ENCODE peak calls at places on chromosome 4, in six cellular contexts. O, W, M, G, D and Q are unnamed samples.

GRCh38 chr4:114890773-114891172 is 222.6 kb downstream of the NDST4 start:
- DNase-seq in G (no peak), M (no peak), O (no peak), W (no peak), D (no peak), Q (no peak)

GRCh38 chr4:13700196-13701140 is 72.9 kb upstream of the BOD1L1 start:
- DNase-seq in M (no peak), W (no peak), G (no peak), D (no peak), O (peak), Q (no peak)

GRCh38 chr4:108620933-108621905 is 843 bp downstream of the RPL34 start:
- DNase-seq in O (peak), D (no peak), W (no peak), G (peak), M (no peak), Q (no peak)

GRCh38 chr4:71713611-71714203 is 70.2 kb downstream of the GC start:
- DNase-seq in D (peak), G (peak), O (peak), W (no peak), M (no peak), Q (no peak)

GRCh38 chr4:2044119-2044485 is 15.0 kb upstream of the NAT8L start:
- DNase-seq in D (no peak), G (no peak), W (no peak), O (no peak), M (no peak), Q (no peak)

GRCh38 chr4:20015825-20016224 is 235.9 kb upstream of the SLIT2 start:
- DNase-seq in W (no peak), D (no peak), G (no peak), O (no peak), M (no peak), Q (no peak)

GRCh38 chr4:159545556-159545955 is 442.7 kb downstream of the RAPGEF2 start:
- DNase-seq in M (no peak), G (no peak), D (no peak), O (no peak), W (no peak), Q (no peak)

GRCh38 chr4:55074386-55074785 is 51.0 kb downstream of the KDR start:
- DNase-seq in D (no peak), W (no peak), G (no peak), O (no peak), M (no peak), Q (no peak)

GRCh38 chr4:84652478-84652877 is 69.6 kb downstream of the CDS1 start:
- DNase-seq in G (no peak), M (no peak), O (no peak), W (no peak), D (no peak), Q (no peak)

DNA sequence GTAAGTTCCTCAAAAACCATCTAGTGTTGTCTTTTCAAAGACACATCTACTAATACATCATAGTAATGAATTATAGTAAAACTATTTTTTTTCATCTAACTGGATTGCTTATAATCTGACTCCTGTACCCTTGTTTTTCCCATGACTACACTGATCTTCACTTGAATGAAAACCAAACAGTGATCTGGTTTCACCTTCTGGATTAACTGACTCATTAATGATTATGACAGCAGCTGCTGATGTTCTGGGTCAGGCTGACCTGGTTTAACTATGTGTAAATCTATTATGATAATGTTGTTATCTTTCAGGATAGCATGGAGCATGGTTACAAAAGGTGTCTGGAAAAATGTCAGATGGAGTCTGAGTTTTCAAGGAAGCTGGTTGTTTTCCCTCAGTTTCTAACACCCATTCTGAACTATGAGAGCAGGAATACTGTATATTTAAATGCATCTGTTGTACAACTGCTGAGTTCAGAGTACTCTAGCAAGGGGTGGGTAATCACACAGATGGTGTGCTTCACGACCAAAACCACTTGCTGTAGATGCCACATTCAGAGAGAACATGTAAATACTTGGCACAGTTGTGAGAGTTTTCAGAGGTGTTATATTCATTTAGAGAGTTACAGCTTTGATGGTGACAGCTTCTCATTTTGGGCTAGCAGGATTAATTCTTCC is 249.9 kb upstream of the TET2 start:
- DNase-seq in G (no peak), D (no peak), O (no peak), M (no peak), W (no peak), Q (no peak)
- H3K4me3 ChIP-seq in G (no peak), D (no peak), O (no peak), M (no peak), W (no peak), Q (no peak)

DNA sequence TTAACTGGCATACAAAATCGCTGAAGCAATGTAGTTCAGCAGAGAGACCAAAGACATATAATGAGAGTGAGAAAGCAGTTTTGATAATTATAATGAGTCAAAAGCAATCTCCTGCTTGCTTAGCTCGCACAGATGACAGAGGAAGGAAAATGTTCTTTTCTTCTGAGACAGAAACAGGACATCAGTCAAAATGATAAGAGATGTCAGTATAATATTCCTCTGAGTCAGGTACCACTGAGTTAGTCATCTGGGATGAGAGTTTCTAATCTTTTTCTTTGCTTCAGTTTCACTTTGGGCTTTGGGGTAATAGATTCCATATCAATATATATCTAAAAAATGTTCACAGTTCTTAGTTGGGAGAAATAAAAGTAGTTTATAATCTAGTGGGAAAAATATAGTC is 387.2 kb downstream of the PCDH7 start:
- DNase-seq in W (no peak), G (no peak), D (no peak), M (no peak), O (no peak), Q (no peak)
- H3K27ac ChIP-seq in W (no peak), G (no peak), D (no peak), M (no peak), O (no peak), Q (no peak)

DNA sequence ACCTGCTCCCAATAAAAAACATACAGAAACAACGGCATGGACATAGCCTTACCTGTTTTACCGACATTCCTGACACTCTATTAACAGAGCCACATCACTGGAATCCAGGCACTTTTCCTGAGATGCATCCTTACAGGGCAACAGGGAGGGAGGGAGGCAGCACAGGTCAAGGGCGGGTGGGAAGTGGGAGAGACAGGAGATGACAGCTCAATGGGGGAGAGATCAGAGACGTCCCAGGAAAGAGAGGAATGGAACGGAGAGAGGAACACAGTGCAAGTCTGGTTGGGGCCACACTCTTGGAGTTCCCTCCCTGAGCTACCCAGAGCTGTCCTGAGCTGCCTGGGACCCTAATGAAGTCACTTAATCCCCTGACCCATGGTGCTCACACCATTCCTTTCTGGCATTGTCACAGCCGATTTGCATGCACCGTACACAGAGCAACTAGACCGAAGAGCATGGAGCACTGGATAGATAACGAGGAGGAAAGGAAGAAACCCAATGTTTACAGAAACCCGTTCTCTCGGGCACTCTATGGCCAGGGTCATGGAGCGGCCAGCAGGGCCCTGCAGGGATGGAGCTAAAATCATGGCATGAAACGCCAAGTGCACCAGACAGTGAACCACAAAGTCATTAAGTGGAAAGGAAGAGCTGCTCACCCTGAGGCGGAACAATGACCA is 93.1 kb downstream of the NSUN7 start:
- DNase-seq in O (no peak), G (no peak), W (no peak), D (no peak), M (no peak), Q (no peak)
- H3K4me3 ChIP-seq in O (no peak), G (no peak), W (no peak), D (no peak), M (peak), Q (no peak)

DNA sequence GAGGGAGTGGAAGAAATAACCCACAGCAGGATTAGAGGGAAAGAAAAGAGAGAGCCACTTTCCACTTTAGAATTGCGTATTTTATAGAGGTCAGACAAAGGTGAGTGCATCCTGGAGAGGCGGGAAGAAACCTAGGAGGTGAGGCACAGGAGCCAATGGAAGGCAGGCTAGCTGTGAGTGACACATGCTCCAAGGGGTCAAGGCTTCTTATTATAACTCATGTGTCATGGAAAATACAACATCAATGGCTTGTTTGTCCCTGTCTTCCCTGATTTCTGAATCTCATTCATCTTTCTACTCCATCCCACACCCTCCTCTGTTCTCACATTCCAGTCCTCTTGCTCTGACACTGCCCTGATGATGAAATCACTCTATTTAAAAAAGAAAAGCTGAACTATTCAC is 14.4 kb downstream of the ANXA3 start:
- DNase-seq in D (no peak), O (peak), G (no peak), M (no peak), W (peak), Q (no peak)
- H3K27ac ChIP-seq in D (no peak), O (peak), G (no peak), M (no peak), W (peak), Q (no peak)

GRCh38 chr4:76754439-76754838 is 143.5 kb downstream of the SOWAHB start:
- DNase-seq in M (no peak), G (no peak), D (no peak), O (no peak), W (no peak), Q (no peak)

GRCh38 chr4:76753814-76754213 is 144.1 kb downstream of the SOWAHB start:
- DNase-seq in W (peak), D (no peak), G (no peak), M (no peak), O (peak), Q (no peak)

GRCh38 chr4:76751612-76752343 is 146.2 kb downstream of the SOWAHB start:
- DNase-seq in M (no peak), W (no peak), O (no peak), G (no peak), D (no peak), Q (no peak)

GRCh38 chr4:76750716-76751115 is 147.2 kb downstream of the SOWAHB start:
- DNase-seq in G (no peak), W (no peak), M (no peak), O (no peak), D (no peak), Q (no peak)

GRCh38 chr4:76752911-76753494 is 144.9 kb downstream of the SOWAHB start:
- DNase-seq in O (peak), G (no peak), M (no peak), W (peak), D (no peak), Q (no peak)
- H3K4me3 ChIP-seq in O (peak), G (no peak), M (peak), W (peak), D (no peak), Q (no peak)

DNA sequence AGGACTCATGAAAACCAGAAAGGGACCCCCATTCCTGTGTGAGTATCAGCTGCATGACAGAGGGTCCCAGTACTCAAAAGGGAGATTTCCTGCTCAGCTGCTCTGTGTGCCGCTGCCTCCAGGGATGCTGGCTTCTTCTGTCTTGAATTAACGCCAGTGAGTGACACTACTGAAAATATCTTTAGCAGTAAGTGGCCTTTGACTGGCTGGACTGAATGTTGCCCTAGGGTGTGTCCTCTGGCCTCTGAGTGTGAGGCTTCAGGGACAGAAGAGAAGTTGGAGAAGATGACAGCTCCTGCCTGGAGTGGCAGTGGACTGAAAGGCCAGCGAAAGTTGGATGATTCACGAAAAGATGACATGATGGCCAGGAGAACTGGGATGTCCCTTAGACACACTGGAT is 95.4 kb downstream of the LIMCH1 start:
- DNase-seq in O (no peak), D (no peak), G (no peak), M (no peak), W (no peak), Q (no peak)
- H3K27ac ChIP-seq in O (no peak), D (no peak), G (no peak), M (no peak), W (no peak), Q (peak)

DNA sequence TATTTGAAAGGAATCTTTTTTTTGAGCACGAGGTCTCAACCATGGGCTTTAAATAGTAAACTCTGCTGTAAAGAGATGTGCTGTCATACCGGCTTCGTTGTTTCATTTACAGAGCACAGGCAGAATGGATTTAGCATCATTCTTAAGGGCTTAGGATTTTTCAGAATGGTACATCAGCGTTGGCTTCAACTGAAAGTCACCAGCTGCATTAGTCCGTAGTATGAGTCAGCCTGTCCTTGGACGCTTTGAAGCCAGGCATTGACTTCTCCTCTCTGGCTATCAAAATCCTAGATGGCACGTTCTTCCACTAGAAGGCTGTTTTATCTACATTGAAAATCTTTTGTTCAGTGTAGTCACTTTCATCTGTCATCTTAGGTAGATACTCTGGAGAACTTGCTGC is 23.6 kb downstream of the COX18 start:
- DNase-seq in W (no peak), M (no peak), O (no peak), G (no peak), D (no peak), Q (no peak)
- H3K4me3 ChIP-seq in W (no peak), M (no peak), O (no peak), G (no peak), D (no peak), Q (no peak)

GRCh38 chr4:81164623-81165416 is 50.2 kb downstream of the PRKG2 start:
- DNase-seq in D (no peak), G (no peak), O (peak), M (no peak), W (no peak), Q (no peak)
- H3K27ac ChIP-seq in D (no peak), G (no peak), O (peak), M (no peak), W (no peak), Q (no peak)

GRCh38 chr4:139901516-139902327 is 236.1 kb downstream of the MGST2 start:
- DNase-seq in M (no peak), O (peak), W (no peak), G (no peak), D (no peak), Q (no peak)
- H3K4me3 ChIP-seq in M (peak), O (peak), W (peak), G (no peak), D (no peak), Q (no peak)